ENCODE peak calls at places on chromosomes 4 and X, in seven cellular contexts. One of them, this sample, is unnamed.

GRCh38 chr4:132097046-132097445 is 1052.0 kb upstream of the PCDH10 start:
- DNase-seq in cardiac muscle cell: no peak
- DNase-seq in nephron progenitor cell: no peak
- DNase-seq in C1 segment of cervical spinal cord: no peak
- DNase-seq in T-helper 17 cell: no peak
- DNase-seq in activated effector memory CD4-positive, alpha-beta T cell treated with Interleukin-2 at 50 U/mL for 16 hours: no peak
- DNase-seq in lung: no peak
- DNase-seq in this sample: no peak

GRCh38 chr4:150656882-150657281 is 74.9 kb downstream of the MAB21L2 start:
- DNase-seq in T-helper 17 cell: no peak
- DNase-seq in nephron progenitor cell: no peak
- DNase-seq in lung: no peak
- DNase-seq in activated effector memory CD4-positive, alpha-beta T cell treated with Interleukin-2 at 50 U/mL for 16 hours: no peak
- DNase-seq in cardiac muscle cell: no peak
- DNase-seq in C1 segment of cervical spinal cord: no peak
- DNase-seq in this sample: no peak

GRCh38 chr4:41505161-41505653 is 32.8 kb upstream of the LIMCH1 start:
- DNase-seq in nephron progenitor cell: no peak
- DNase-seq in activated effector memory CD4-positive, alpha-beta T cell treated with Interleukin-2 at 50 U/mL for 16 hours: no peak
- DNase-seq in T-helper 17 cell: no peak
- DNase-seq in C1 segment of cervical spinal cord: no peak
- DNase-seq in lung: no peak
- DNase-seq in cardiac muscle cell: no peak
- DNase-seq in this sample: no peak

GRCh38 chrX:42818151-42818921 is 40.4 kb upstream of the PPP1R2C start:
- DNase-seq in C1 segment of cervical spinal cord: no peak
- DNase-seq in T-helper 17 cell: no peak
- DNase-seq in activated effector memory CD4-positive, alpha-beta T cell treated with Interleukin-2 at 50 U/mL for 16 hours: no peak
- DNase-seq in nephron progenitor cell: no peak
- DNase-seq in lung: no peak
- DNase-seq in cardiac muscle cell: no peak
- DNase-seq in this sample: no peak

GRCh38 chr4:19844436-19844835 is 407.3 kb upstream of the SLIT2 start:
- DNase-seq in T-helper 17 cell: no peak
- DNase-seq in C1 segment of cervical spinal cord: no peak
- DNase-seq in lung: no peak
- DNase-seq in activated effector memory CD4-positive, alpha-beta T cell treated with Interleukin-2 at 50 U/mL for 16 hours: no peak
- DNase-seq in cardiac muscle cell: peak
- DNase-seq in nephron progenitor cell: no peak
- DNase-seq in this sample: no peak

GRCh38 chr4:1291091-1291490 is 1.4 kb downstream of the MAEA start:
- DNase-seq in lung: no peak
- DNase-seq in T-helper 17 cell: no peak
- DNase-seq in C1 segment of cervical spinal cord: no peak
- DNase-seq in cardiac muscle cell: no peak
- DNase-seq in nephron progenitor cell: no peak
- DNase-seq in activated effector memory CD4-positive, alpha-beta T cell treated with Interleukin-2 at 50 U/mL for 16 hours: no peak
- DNase-seq in this sample: no peak

GRCh38 chr4:180832086-180832485 is 1411.1 kb upstream of the TENM3 start:
- DNase-seq in C1 segment of cervical spinal cord: no peak
- DNase-seq in activated effector memory CD4-positive, alpha-beta T cell treated with Interleukin-2 at 50 U/mL for 16 hours: no peak
- DNase-seq in T-helper 17 cell: no peak
- DNase-seq in nephron progenitor cell: no peak
- DNase-seq in cardiac muscle cell: no peak
- DNase-seq in lung: no peak
- DNase-seq in this sample: no peak

GRCh38 chrX:115229337-115229991 is 4.4 kb downstream of the LRCH2 start:
- DNase-seq in T-helper 17 cell: no peak
- DNase-seq in cardiac muscle cell: no peak
- DNase-seq in activated effector memory CD4-positive, alpha-beta T cell treated with Interleukin-2 at 50 U/mL for 16 hours: no peak
- DNase-seq in lung: no peak
- DNase-seq in C1 segment of cervical spinal cord: no peak
- DNase-seq in nephron progenitor cell: no peak
- DNase-seq in this sample: no peak

GRCh38 chr4:139171878-139172691 is 4.9 kb downstream of the ELF2 start:
- DNase-seq in T-helper 17 cell: no peak
- DNase-seq in cardiac muscle cell: peak
- DNase-seq in lung: no peak
- DNase-seq in nephron progenitor cell: no peak
- DNase-seq in activated effector memory CD4-positive, alpha-beta T cell treated with Interleukin-2 at 50 U/mL for 16 hours: no peak
- DNase-seq in C1 segment of cervical spinal cord: no peak
- DNase-seq in this sample: no peak

GRCh38 chr4:158858410-158859189 is 89.8 kb downstream of the FNIP2 start:
- DNase-seq in T-helper 17 cell: no peak
- DNase-seq in nephron progenitor cell: no peak
- DNase-seq in lung: no peak
- DNase-seq in cardiac muscle cell: no peak
- DNase-seq in C1 segment of cervical spinal cord: no peak
- DNase-seq in activated effector memory CD4-positive, alpha-beta T cell treated with Interleukin-2 at 50 U/mL for 16 hours: no peak
- DNase-seq in this sample: no peak

This sample was measured in T-helper 2 cell.